ENCODE peak calls at places on chromosomes 4 and X, in four cellular contexts. Y, D, Q and Z are unnamed samples.

GRCh38 chr4:109665783-109666455 is 37.3 kb downstream of the CASP6 start:
- DNase-seq in Y (no peak), D (no peak), Q (no peak), Z (no peak)

GRCh38 chr4:55312491-55313101 is 33.4 kb upstream of the SRD5A3 start:
- DNase-seq in Y (peak; percentile 54), D (peak; percentile 85), Q (peak; percentile 19), Z (no peak)

GRCh38 chrX:46551494-46552128 is 6.4 kb upstream of the ZNF674 start:
- DNase-seq in Y (peak; percentile 68), D (no peak), Q (no peak), Z (no peak)

GRCh38 chr4:123955167-123955824 is 558.7 kb downstream of the SPRY1 start:
- DNase-seq in Y (no peak), D (no peak), Q (no peak), Z (no peak)

GRCh38 chrX:65668362-65669310 is 1.2 kb downstream of the MSN start:
- DNase-seq in Y (peak; percentile 56), D (peak; percentile 93), Q (peak; percentile 27), Z (peak; percentile 11)

GRCh38 chr4:112645541-112646329 is 8.8 kb downstream of the LARP7 start:
- DNase-seq in Y (peak; percentile 91), D (no peak), Q (no peak), Z (no peak)

GRCh38 chr4:3062466-3062865 is 11.9 kb downstream of the HTT-AS start:
- DNase-seq in Y (no peak), D (peak; percentile 63), Q (no peak), Z (no peak)

GRCh38 chr4:30769093-30769492 is 48.9 kb downstream of the PCDH7 start:
- DNase-seq in Y (no peak), D (no peak), Q (no peak), Z (no peak)

GRCh38 chr4:167282171-167282864 is 48.0 kb upstream of the SPOCK3 start:
- DNase-seq in Y (no peak), D (no peak), Q (no peak), Z (no peak)